ENCODE peak calls at places on chromosomes 6 and 20, in four cellular contexts. Q, A, H and I are unnamed samples.
A peak's percentile ranks its signal among the peaks of the same experiment; 100 is the strongest.

GRCh38 chr6:140708386-140708785 is 1333.9 kb upstream of the CITED2 start:
- DNase-seq in Q (no peak), H (no peak), A (no peak), I (no peak)

GRCh38 chr6:31020057-31020456 is 9.8 kb downstream of the MUC22 start:
- DNase-seq in Q (no peak), A (no peak), H (no peak), I (no peak)

GRCh38 chr6:154555075-154555677 is 44.7 kb upstream of the CNKSR3 start:
- DNase-seq in Q (no peak), A (peak; percentile 68), H (no peak), I (no peak)

GRCh38 chr6:107075951-107076381 is 39.3 kb downstream of the BEND3 start:
- DNase-seq in Q (peak; percentile 40), H (no peak), A (no peak), I (no peak)

GRCh38 chr6:142372348-142372747 is 70.5 kb downstream of the ADGRG6 start:
- DNase-seq in Q (no peak), A (peak; percentile 89), H (no peak), I (no peak)

GRCh38 chr6:167590193-167590592 is 236.5 kb upstream of the AFDN start:
- DNase-seq in H (no peak), A (no peak), Q (peak; percentile 18), I (no peak)

GRCh38 chr6:157525292-157525889 is 144.4 kb downstream of the ZDHHC14 start:
- DNase-seq in Q (no peak), H (no peak), A (no peak), I (no peak)

GRCh38 chr6:34585108-34585507 is 29.0 kb upstream of the SPDEF start:
- DNase-seq in A (no peak), Q (no peak), H (no peak), I (no peak)

GRCh38 chr6:84866715-84867114 is 102.3 kb upstream of the TBX18 start:
- DNase-seq in A (no peak), Q (no peak), H (no peak), I (no peak)

GRCh38 chr6:98824163-98824906 is 10.0 kb upstream of the POU3F2 start:
- DNase-seq in A (no peak), Q (no peak), H (no peak), I (no peak)

GRCh38 chr20:23126281-23127061 is 40.3 kb upstream of the CD93 start:
- DNase-seq in A (no peak), H (no peak), Q (peak; percentile 63), I (no peak)

GRCh38 chr6:148791372-148791771 is 44.5 kb downstream of the UST start:
- DNase-seq in A (no peak), H (no peak), Q (no peak), I (no peak)

GRCh38 chr6:104182811-104183210 is 676.9 kb downstream of the HACE1 start:
- DNase-seq in Q (no peak), H (no peak), A (no peak), I (no peak)

GRCh38 chr6:11196511-11197174 is 35.8 kb downstream of the NEDD9 start:
- DNase-seq in H (no peak), A (peak; percentile 83), Q (no peak), I (no peak)

GRCh38 chr6:20483902-20484497 is 50.3 kb upstream of the CDKAL1 start:
- DNase-seq in A (no peak), H (no peak), Q (no peak), I (no peak)

GRCh38 chr6:63452117-63452516 is 120.2 kb upstream of the LOC128125822 start:
- DNase-seq in Q (no peak), A (no peak), H (no peak), I (no peak)

GRCh38 chr6:52595000-52595795 is 18.3 kb upstream of the TRAM2 start:
- DNase-seq in A (peak; percentile 81), Q (no peak), H (no peak), I (no peak)

GRCh38 chr6:168188974-168189678 is 110.1 kb upstream of the FRMD1 start:
- DNase-seq in A (no peak), Q (peak; percentile 50), H (no peak), I (no peak)

GRCh38 chr6:148891027-148891783 is 144.4 kb downstream of the UST start:
- DNase-seq in H (no peak), Q (no peak), A (no peak), I (no peak)